ENCODE peak calls at places on chromosomes 13 and 19, in six cellular contexts. X is ovary, I is AG04450, H is fibroblast of lung, Z is lung, G is endothelial cell of umbilical vein. Y is an unnamed sample. For H3K9me3 and H3K27me3, the result is how much of the 10 kb centered on the place peaks cover.

GRCh38 chr19:5790573-5791520 is at the start of gene DUS3L:
- DNase-seq in Z (peak), I (peak), G (peak), X (peak), H (peak), Y (peak)

GRCh38 chr13:44578064-44578394 is 1.9 kb upstream of the TSC22D1 start:
- DNase-seq in I (no peak), X (no peak), Z (no peak), H (peak), G (no peak), Y (no peak)

GRCh38 chr13:52749446-52749845 is 9.8 kb upstream of the CNMD start:
- DNase-seq in H (no peak), G (no peak), X (no peak), I (no peak), Z (no peak), Y (no peak)

GRCh38 chr19:54335164-54335563 is 3.8 kb downstream of the LILRA4 start:
- DNase-seq in Z (no peak), G (no peak), X (no peak), H (no peak), I (no peak), Y (no peak)

GRCh38 chr13:80361883-80362327 is 21.0 kb upstream of the SPRY2 start:
- DNase-seq in I (no peak), X (no peak), G (peak), Z (no peak), H (no peak), Y (no peak)

GRCh38 chr13:45393941-45394570 is 24.1 kb downstream of the SLC25A30 start:
- DNase-seq in X (no peak), H (peak), I (no peak), G (peak), Z (no peak), Y (peak)

GRCh38 chr19:10290876-10291553 is 1.3 kb downstream of the ICAM5 start:
- DNase-seq in Z (peak), G (no peak), I (no peak), H (peak), X (peak), Y (peak)

GRCh38 chr19:5314012-5314906 is 26.4 kb downstream of the PTPRS start:
- DNase-seq in G (no peak), Z (no peak), X (no peak), H (peak), I (no peak), Y (no peak)

GRCh38 chr13:98048263-98048662 is 94.6 kb upstream of the FARP1 start:
- DNase-seq in G (no peak), X (no peak), I (no peak), H (no peak), Z (no peak), Y (no peak)

GRCh38 chr13:112873851-112874750 is 94.9 kb upstream of the MCF2L start:
- DNase-seq in I (peak), Z (peak), X (peak), G (peak), H (peak), Y (peak)

GRCh38 chr19:23522431-23522830 is 127.2 kb upstream of the ZNF91 start:
- DNase-seq in I (no peak), H (no peak), X (no peak), G (no peak), Z (no peak), Y (no peak)

GRCh38 chr19:23523863-23524262 is 128.6 kb upstream of the ZNF91 start:
- DNase-seq in X (no peak), Z (no peak), G (no peak), I (no peak), H (no peak), Y (no peak)

GRCh38 chr19:23516266-23516665 is 121.0 kb upstream of the ZNF91 start:
- DNase-seq in X (no peak), I (no peak), G (no peak), H (no peak), Z (no peak), Y (no peak)

GRCh38 chr19:23521471-23521870 is 126.2 kb upstream of the ZNF91 start:
- DNase-seq in X (no peak), Z (no peak), I (no peak), H (no peak), G (no peak), Y (no peak)

GRCh38 chr19:23520441-23520840 is 125.2 kb upstream of the ZNF91 start:
- DNase-seq in H (no peak), X (no peak), G (no peak), I (no peak), Z (no peak), Y (no peak)
- H3K9me3 ChIP-seq in H (under half), X (under half), G (under half), I (under half), Z (under half), Y (under half)

DNA sequence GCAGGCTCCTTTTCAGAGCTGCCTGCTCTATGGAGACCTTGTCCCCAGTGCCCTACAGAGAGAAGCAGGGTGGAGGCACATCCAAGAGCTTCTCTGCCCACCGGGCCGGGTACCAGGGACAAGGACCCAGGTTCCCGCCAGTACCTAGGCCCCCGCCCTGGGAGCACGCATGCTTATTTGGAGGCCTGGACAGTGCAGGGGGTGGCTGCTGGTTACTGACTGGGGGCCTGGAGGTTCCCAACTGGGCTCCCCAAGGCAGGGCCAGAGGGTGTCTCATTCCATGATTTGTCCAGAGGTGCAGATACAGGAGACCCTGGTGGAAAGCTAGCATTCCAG is 66.9 kb downstream of the CHST8 start:
- DNase-seq in Z (no peak), I (no peak), X (no peak), G (no peak), H (no peak), Y (no peak)
- H3K27me3 ChIP-seq in Z (under half), I (under half), X (under half), G (under half), H (under half), Y (under half)

GRCh38 chr19:43905897-43906296 is 29.2 kb downstream of the ZNF45 start:
- DNase-seq in X (no peak), H (no peak), Z (no peak), G (no peak), I (no peak), Y (no peak)
- H3K9me3 ChIP-seq in X (under half), H (under half), Z (under half), G (under half), I (under half), Y (under half)

DNA sequence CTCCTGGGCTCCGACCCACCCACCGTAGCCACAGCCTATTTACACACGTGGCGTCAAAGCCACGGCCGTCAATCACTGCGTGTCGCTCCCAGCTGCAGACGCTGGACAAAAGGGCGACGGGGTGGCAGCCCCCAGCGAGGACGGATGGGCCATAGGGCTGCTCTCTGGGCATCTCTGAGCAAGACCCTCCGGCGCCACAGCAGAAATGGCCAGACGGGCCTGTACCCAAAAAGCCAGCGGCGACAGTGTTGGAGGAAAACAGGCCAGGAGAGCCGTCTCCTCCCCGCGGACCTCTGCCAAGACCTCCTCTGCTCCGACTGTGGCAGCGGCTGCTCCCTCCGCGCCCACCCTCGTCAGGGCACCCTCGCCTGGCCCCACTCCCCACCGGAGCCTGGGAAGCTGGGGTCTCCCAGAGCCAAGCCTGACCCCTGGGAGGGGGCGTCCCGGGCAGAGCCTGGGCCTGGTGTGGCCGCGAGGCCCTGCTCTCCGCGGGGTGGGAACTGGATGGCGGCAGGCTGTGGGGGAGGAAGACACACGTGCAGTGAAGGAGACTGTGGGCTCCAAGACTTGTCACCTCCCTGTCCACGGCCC is 2.7 kb downstream of the C2CD4C start:
- DNase-seq in Z (no peak), H (no peak), I (no peak), X (no peak), G (no peak), Y (no peak)
- H3K27me3 ChIP-seq in Z (under half), H (under half), I (under half), X (under half), G (under half), Y (under half)

GRCh38 chr13:19062801-19063200 is 118.8 kb downstream of the TUBA3C start:
- DNase-seq in G (no peak), H (no peak), Z (no peak), X (no peak), I (no peak), Y (no peak)
- H3K9me3 ChIP-seq in G (under half), H (under half), Z (under half), X (under half), I (half or more), Y (under half)

DNA sequence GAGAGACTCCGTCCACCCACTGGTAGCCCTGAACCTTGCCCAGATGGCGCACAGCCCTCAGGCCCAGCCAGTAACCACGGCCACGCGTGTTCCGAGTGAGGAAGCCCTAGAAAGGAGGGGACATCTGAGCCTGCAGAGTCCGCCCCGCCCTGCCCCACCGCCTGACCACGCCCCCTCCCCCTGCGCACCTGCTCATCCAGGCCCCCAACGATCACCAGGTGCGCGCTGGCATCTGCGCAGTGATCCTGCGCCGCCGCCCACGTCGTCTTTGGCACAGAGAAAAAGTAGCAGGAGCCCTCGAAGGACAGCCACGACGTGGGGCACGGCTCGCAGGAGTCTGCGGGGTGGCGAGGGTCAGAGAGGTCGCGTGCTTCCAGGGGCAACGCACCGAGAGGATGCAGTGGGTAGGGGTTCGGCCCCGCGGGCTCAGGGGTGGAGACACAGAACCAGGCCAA is 2.1 kb downstream of the CLEC4G start:
- DNase-seq in G (no peak), X (no peak), Z (no peak), I (no peak), H (no peak), Y (no peak)
- H3K27me3 ChIP-seq in G (under half), X (under half), Z (under half), I (under half), H (under half), Y (under half)

GRCh38 chr13:19158006-19158405 is 23.6 kb downstream of the TUBA3C start:
- DNase-seq in Z (no peak), I (no peak), H (no peak), G (no peak), X (no peak), Y (no peak)

GRCh38 chr13:19159181-19159580 is 22.4 kb downstream of the TUBA3C start:
- DNase-seq in X (no peak), H (no peak), G (no peak), Z (no peak), I (no peak), Y (no peak)

GRCh38 chr13:19156013-19156825 is 25.4 kb downstream of the TUBA3C start:
- DNase-seq in G (no peak), Z (no peak), X (no peak), H (no peak), I (no peak), Y (no peak)

GRCh38 chr13:19158526-19158925 is 23.1 kb downstream of the TUBA3C start:
- DNase-seq in I (no peak), Z (no peak), X (no peak), G (no peak), H (no peak), Y (no peak)

GRCh38 chr13:19157461-19157860 is 24.2 kb downstream of the TUBA3C start:
- DNase-seq in Z (no peak), H (no peak), I (no peak), G (no peak), X (no peak), Y (no peak)
- H3K9me3 ChIP-seq in Z (under half), H (under half), I (half or more), G (under half), X (under half), Y (under half)